ENCODE peak calls at places on chromosomes 7 and 10, in four cellular contexts. One of them, this sample, is unnamed.

GRCh38 chr10:47451998-47452494 is 31.9 kb downstream of the ANXA8 start:
- DNase-seq in transverse colon: no peak
- DNase-seq in activated CD8-positive, alpha-beta memory T cell treated with anti-CD3 and anti-CD28 coated beads for 1 hour: no peak
- DNase-seq in endothelial cell: no peak
- DNase-seq in this sample: no peak

GRCh38 chr10:122531935-122532334 is 28.6 kb upstream of the DMBT1 start:
- DNase-seq in transverse colon: peak
- DNase-seq in activated CD8-positive, alpha-beta memory T cell treated with anti-CD3 and anti-CD28 coated beads for 1 hour: no peak
- DNase-seq in endothelial cell: no peak
- DNase-seq in this sample: no peak

GRCh38 chr10:77609781-77610272 is 27.8 kb downstream of the KCNMA1 start:
- DNase-seq in transverse colon: no peak
- DNase-seq in activated CD8-positive, alpha-beta memory T cell treated with anti-CD3 and anti-CD28 coated beads for 1 hour: no peak
- DNase-seq in endothelial cell: no peak
- DNase-seq in this sample: no peak

GRCh38 chr10:71748671-71749191 is 24.6 kb downstream of the VSIR start:
- DNase-seq in transverse colon: peak
- DNase-seq in activated CD8-positive, alpha-beta memory T cell treated with anti-CD3 and anti-CD28 coated beads for 1 hour: no peak
- DNase-seq in endothelial cell: peak
- DNase-seq in this sample: peak

GRCh38 chr7:80151274-80151665 is 16.6 kb downstream of the GNAI1 start:
- DNase-seq in transverse colon: no peak
- DNase-seq in activated CD8-positive, alpha-beta memory T cell treated with anti-CD3 and anti-CD28 coated beads for 1 hour: no peak
- DNase-seq in endothelial cell: no peak
- DNase-seq in this sample: no peak

GRCh38 chr7:131604841-131605279 is 48.4 kb upstream of the PODXL start:
- DNase-seq in transverse colon: no peak
- DNase-seq in activated CD8-positive, alpha-beta memory T cell treated with anti-CD3 and anti-CD28 coated beads for 1 hour: no peak
- DNase-seq in endothelial cell: no peak
- DNase-seq in this sample: peak

GRCh38 chr10:22854935-22855421 is 72.9 kb upstream of the ARMC3 start:
- DNase-seq in transverse colon: no peak
- DNase-seq in activated CD8-positive, alpha-beta memory T cell treated with anti-CD3 and anti-CD28 coated beads for 1 hour: no peak
- DNase-seq in endothelial cell: no peak
- DNase-seq in this sample: no peak

GRCh38 chr10:49362596-49363260 is 33.2 kb downstream of the DRGX start:
- DNase-seq in transverse colon: no peak
- DNase-seq in activated CD8-positive, alpha-beta memory T cell treated with anti-CD3 and anti-CD28 coated beads for 1 hour: no peak
- DNase-seq in endothelial cell: no peak
- DNase-seq in this sample: no peak

GRCh38 chr7:104848386-104848990 is 165.5 kb upstream of the KMT2E start:
- DNase-seq in transverse colon: peak
- DNase-seq in activated CD8-positive, alpha-beta memory T cell treated with anti-CD3 and anti-CD28 coated beads for 1 hour: peak
- DNase-seq in endothelial cell: peak
- DNase-seq in this sample: no peak